ENCODE peak calls at places on chromosomes 13 and 19, in eight cellular contexts. One of them, this sample, is unnamed.

GRCh38 chr19:3252650-3253049 is 28.2 kb downstream of the CELF5 start:
- DNase-seq in iris pigment epithelial cell: no peak
- DNase-seq in naive thymus-derived CD8-positive, alpha-beta T cell: no peak
- DNase-seq in AG09319: no peak
- DNase-seq in kidney tubule cell: no peak
- DNase-seq in activated effector memory CD4-positive, alpha-beta T cell treated with anti-CD3 and anti-CD28 coated beads, Interleukin-2, amount 50 U/mL, for 16 hours: no peak
- DNase-seq in upper lobe of left lung: no peak
- DNase-seq in stimulated activated CD4-positive, alpha-beta T cell treated with anti-CD3 and anti-CD28 coated beads, TNF-alpha, amount 100 ng/mL, for 1 hour: no peak
- DNase-seq in this sample: no peak

GRCh38 chr19:54190942-54191670 is at the start of gene TSEN34:
- DNase-seq in iris pigment epithelial cell: peak
- DNase-seq in naive thymus-derived CD8-positive, alpha-beta T cell: peak
- DNase-seq in AG09319: peak
- DNase-seq in kidney tubule cell: peak
- DNase-seq in activated effector memory CD4-positive, alpha-beta T cell treated with anti-CD3 and anti-CD28 coated beads, Interleukin-2, amount 50 U/mL, for 16 hours: peak
- DNase-seq in upper lobe of left lung: peak
- DNase-seq in stimulated activated CD4-positive, alpha-beta T cell treated with anti-CD3 and anti-CD28 coated beads, TNF-alpha, amount 100 ng/mL, for 1 hour: peak
- DNase-seq in this sample: no peak

GRCh38 chr19:20078696-20079095 is 896 bp downstream of the ZNF90 start:
- DNase-seq in iris pigment epithelial cell: peak
- DNase-seq in naive thymus-derived CD8-positive, alpha-beta T cell: no peak
- DNase-seq in AG09319: no peak
- DNase-seq in kidney tubule cell: peak
- DNase-seq in activated effector memory CD4-positive, alpha-beta T cell treated with anti-CD3 and anti-CD28 coated beads, Interleukin-2, amount 50 U/mL, for 16 hours: peak
- DNase-seq in upper lobe of left lung: peak
- DNase-seq in stimulated activated CD4-positive, alpha-beta T cell treated with anti-CD3 and anti-CD28 coated beads, TNF-alpha, amount 100 ng/mL, for 1 hour: no peak
- DNase-seq in this sample: no peak

GRCh38 chr13:113729329-113730019 is 29.6 kb upstream of the TMEM255B start:
- DNase-seq in iris pigment epithelial cell: no peak
- DNase-seq in naive thymus-derived CD8-positive, alpha-beta T cell: no peak
- DNase-seq in AG09319: no peak
- DNase-seq in kidney tubule cell: peak
- DNase-seq in activated effector memory CD4-positive, alpha-beta T cell treated with anti-CD3 and anti-CD28 coated beads, Interleukin-2, amount 50 U/mL, for 16 hours: no peak
- DNase-seq in upper lobe of left lung: no peak
- DNase-seq in stimulated activated CD4-positive, alpha-beta T cell treated with anti-CD3 and anti-CD28 coated beads, TNF-alpha, amount 100 ng/mL, for 1 hour: no peak
- DNase-seq in this sample: no peak

GRCh38 chr13:50812242-50812641 is 31.2 kb downstream of the DLEU7 start:
- DNase-seq in iris pigment epithelial cell: no peak
- DNase-seq in naive thymus-derived CD8-positive, alpha-beta T cell: no peak
- DNase-seq in AG09319: no peak
- DNase-seq in kidney tubule cell: no peak
- DNase-seq in activated effector memory CD4-positive, alpha-beta T cell treated with anti-CD3 and anti-CD28 coated beads, Interleukin-2, amount 50 U/mL, for 16 hours: no peak
- DNase-seq in upper lobe of left lung: no peak
- DNase-seq in stimulated activated CD4-positive, alpha-beta T cell treated with anti-CD3 and anti-CD28 coated beads, TNF-alpha, amount 100 ng/mL, for 1 hour: no peak
- DNase-seq in this sample: no peak

GRCh38 chr19:11423804-11424318 is 4.7 kb upstream of the RGL3 start:
- DNase-seq in iris pigment epithelial cell: no peak
- DNase-seq in naive thymus-derived CD8-positive, alpha-beta T cell: no peak
- DNase-seq in AG09319: no peak
- DNase-seq in kidney tubule cell: no peak
- DNase-seq in activated effector memory CD4-positive, alpha-beta T cell treated with anti-CD3 and anti-CD28 coated beads, Interleukin-2, amount 50 U/mL, for 16 hours: no peak
- DNase-seq in upper lobe of left lung: no peak
- DNase-seq in stimulated activated CD4-positive, alpha-beta T cell treated with anti-CD3 and anti-CD28 coated beads, TNF-alpha, amount 100 ng/mL, for 1 hour: no peak
- DNase-seq in this sample: no peak

GRCh38 chr13:72489751-72490150 is 237.7 kb downstream of the MZT1 start:
- DNase-seq in iris pigment epithelial cell: no peak
- DNase-seq in naive thymus-derived CD8-positive, alpha-beta T cell: no peak
- DNase-seq in AG09319: no peak
- DNase-seq in kidney tubule cell: no peak
- DNase-seq in activated effector memory CD4-positive, alpha-beta T cell treated with anti-CD3 and anti-CD28 coated beads, Interleukin-2, amount 50 U/mL, for 16 hours: no peak
- DNase-seq in upper lobe of left lung: no peak
- DNase-seq in stimulated activated CD4-positive, alpha-beta T cell treated with anti-CD3 and anti-CD28 coated beads, TNF-alpha, amount 100 ng/mL, for 1 hour: no peak
- DNase-seq in this sample: no peak

GRCh38 chr13:27599845-27600553 is 20.3 kb downstream of the LNX2 start:
- DNase-seq in iris pigment epithelial cell: peak
- DNase-seq in naive thymus-derived CD8-positive, alpha-beta T cell: no peak
- DNase-seq in AG09319: no peak
- DNase-seq in kidney tubule cell: peak
- DNase-seq in activated effector memory CD4-positive, alpha-beta T cell treated with anti-CD3 and anti-CD28 coated beads, Interleukin-2, amount 50 U/mL, for 16 hours: no peak
- DNase-seq in upper lobe of left lung: no peak
- DNase-seq in stimulated activated CD4-positive, alpha-beta T cell treated with anti-CD3 and anti-CD28 coated beads, TNF-alpha, amount 100 ng/mL, for 1 hour: no peak
- DNase-seq in this sample: no peak

GRCh38 chr13:77022341-77022740 is 4.6 kb downstream of the FBXL3 start:
- DNase-seq in iris pigment epithelial cell: peak
- DNase-seq in naive thymus-derived CD8-positive, alpha-beta T cell: no peak
- DNase-seq in AG09319: no peak
- DNase-seq in kidney tubule cell: peak
- DNase-seq in activated effector memory CD4-positive, alpha-beta T cell treated with anti-CD3 and anti-CD28 coated beads, Interleukin-2, amount 50 U/mL, for 16 hours: no peak
- DNase-seq in upper lobe of left lung: no peak
- DNase-seq in stimulated activated CD4-positive, alpha-beta T cell treated with anti-CD3 and anti-CD28 coated beads, TNF-alpha, amount 100 ng/mL, for 1 hour: no peak
- DNase-seq in this sample: no peak

GRCh38 chr13:73275163-73275562 is 216.4 kb downstream of the KLF5 start:
- DNase-seq in iris pigment epithelial cell: no peak
- DNase-seq in naive thymus-derived CD8-positive, alpha-beta T cell: no peak
- DNase-seq in AG09319: no peak
- DNase-seq in kidney tubule cell: peak
- DNase-seq in activated effector memory CD4-positive, alpha-beta T cell treated with anti-CD3 and anti-CD28 coated beads, Interleukin-2, amount 50 U/mL, for 16 hours: no peak
- DNase-seq in upper lobe of left lung: no peak
- DNase-seq in stimulated activated CD4-positive, alpha-beta T cell treated with anti-CD3 and anti-CD28 coated beads, TNF-alpha, amount 100 ng/mL, for 1 hour: no peak
- DNase-seq in this sample: no peak

GRCh38 chr19:38032151-38032550 is 125.1 kb downstream of the SIPA1L3 start:
- DNase-seq in iris pigment epithelial cell: no peak
- DNase-seq in naive thymus-derived CD8-positive, alpha-beta T cell: no peak
- DNase-seq in AG09319: no peak
- DNase-seq in kidney tubule cell: peak
- DNase-seq in activated effector memory CD4-positive, alpha-beta T cell treated with anti-CD3 and anti-CD28 coated beads, Interleukin-2, amount 50 U/mL, for 16 hours: no peak
- DNase-seq in upper lobe of left lung: no peak
- DNase-seq in stimulated activated CD4-positive, alpha-beta T cell treated with anti-CD3 and anti-CD28 coated beads, TNF-alpha, amount 100 ng/mL, for 1 hour: no peak
- DNase-seq in this sample: no peak

GRCh38 chr19:17048885-17049453 is 22.4 kb upstream of the CPAMD8 start:
- DNase-seq in iris pigment epithelial cell: no peak
- DNase-seq in naive thymus-derived CD8-positive, alpha-beta T cell: no peak
- DNase-seq in AG09319: no peak
- DNase-seq in kidney tubule cell: no peak
- DNase-seq in activated effector memory CD4-positive, alpha-beta T cell treated with anti-CD3 and anti-CD28 coated beads, Interleukin-2, amount 50 U/mL, for 16 hours: no peak
- DNase-seq in upper lobe of left lung: no peak
- DNase-seq in stimulated activated CD4-positive, alpha-beta T cell treated with anti-CD3 and anti-CD28 coated beads, TNF-alpha, amount 100 ng/mL, for 1 hour: no peak
- DNase-seq in this sample: no peak

GRCh38 chr19:3655402-3656072 is 28.9 kb upstream of the CACTIN start:
- DNase-seq in iris pigment epithelial cell: peak
- DNase-seq in naive thymus-derived CD8-positive, alpha-beta T cell: no peak
- DNase-seq in AG09319: peak
- DNase-seq in kidney tubule cell: no peak
- DNase-seq in activated effector memory CD4-positive, alpha-beta T cell treated with anti-CD3 and anti-CD28 coated beads, Interleukin-2, amount 50 U/mL, for 16 hours: no peak
- DNase-seq in upper lobe of left lung: peak
- DNase-seq in stimulated activated CD4-positive, alpha-beta T cell treated with anti-CD3 and anti-CD28 coated beads, TNF-alpha, amount 100 ng/mL, for 1 hour: no peak
- DNase-seq in this sample: no peak

GRCh38 chr13:111516712-111517640 is 196.5 kb downstream of the TEX29 start:
- DNase-seq in iris pigment epithelial cell: no peak
- DNase-seq in naive thymus-derived CD8-positive, alpha-beta T cell: no peak
- DNase-seq in AG09319: no peak
- DNase-seq in kidney tubule cell: no peak
- DNase-seq in activated effector memory CD4-positive, alpha-beta T cell treated with anti-CD3 and anti-CD28 coated beads, Interleukin-2, amount 50 U/mL, for 16 hours: no peak
- DNase-seq in upper lobe of left lung: peak
- DNase-seq in stimulated activated CD4-positive, alpha-beta T cell treated with anti-CD3 and anti-CD28 coated beads, TNF-alpha, amount 100 ng/mL, for 1 hour: no peak
- DNase-seq in this sample: no peak

GRCh38 chr13:39253774-39254173 is 215.5 kb downstream of the NHLRC3 start:
- DNase-seq in iris pigment epithelial cell: peak
- DNase-seq in naive thymus-derived CD8-positive, alpha-beta T cell: no peak
- DNase-seq in AG09319: no peak
- DNase-seq in kidney tubule cell: no peak
- DNase-seq in activated effector memory CD4-positive, alpha-beta T cell treated with anti-CD3 and anti-CD28 coated beads, Interleukin-2, amount 50 U/mL, for 16 hours: no peak
- DNase-seq in upper lobe of left lung: no peak
- DNase-seq in stimulated activated CD4-positive, alpha-beta T cell treated with anti-CD3 and anti-CD28 coated beads, TNF-alpha, amount 100 ng/mL, for 1 hour: no peak
- DNase-seq in this sample: no peak

GRCh38 chr13:25232937-25233515 is 54.3 kb downstream of the MTMR6 start:
- DNase-seq in iris pigment epithelial cell: peak
- DNase-seq in naive thymus-derived CD8-positive, alpha-beta T cell: no peak
- DNase-seq in AG09319: no peak
- DNase-seq in kidney tubule cell: peak
- DNase-seq in activated effector memory CD4-positive, alpha-beta T cell treated with anti-CD3 and anti-CD28 coated beads, Interleukin-2, amount 50 U/mL, for 16 hours: no peak
- DNase-seq in upper lobe of left lung: no peak
- DNase-seq in stimulated activated CD4-positive, alpha-beta T cell treated with anti-CD3 and anti-CD28 coated beads, TNF-alpha, amount 100 ng/mL, for 1 hour: no peak
- DNase-seq in this sample: no peak

GRCh38 chr13:44393391-44393790 is 19.8 kb downstream of the SERP2 start:
- DNase-seq in iris pigment epithelial cell: peak
- DNase-seq in naive thymus-derived CD8-positive, alpha-beta T cell: no peak
- DNase-seq in AG09319: no peak
- DNase-seq in kidney tubule cell: peak
- DNase-seq in activated effector memory CD4-positive, alpha-beta T cell treated with anti-CD3 and anti-CD28 coated beads, Interleukin-2, amount 50 U/mL, for 16 hours: no peak
- DNase-seq in upper lobe of left lung: no peak
- DNase-seq in stimulated activated CD4-positive, alpha-beta T cell treated with anti-CD3 and anti-CD28 coated beads, TNF-alpha, amount 100 ng/mL, for 1 hour: no peak
- DNase-seq in this sample: no peak

GRCh38 chr19:6126335-6126974 is 9.0 kb upstream of the ACSBG2 start:
- DNase-seq in iris pigment epithelial cell: peak
- DNase-seq in naive thymus-derived CD8-positive, alpha-beta T cell: no peak
- DNase-seq in AG09319: no peak
- DNase-seq in kidney tubule cell: peak
- DNase-seq in activated effector memory CD4-positive, alpha-beta T cell treated with anti-CD3 and anti-CD28 coated beads, Interleukin-2, amount 50 U/mL, for 16 hours: no peak
- DNase-seq in upper lobe of left lung: no peak
- DNase-seq in stimulated activated CD4-positive, alpha-beta T cell treated with anti-CD3 and anti-CD28 coated beads, TNF-alpha, amount 100 ng/mL, for 1 hour: no peak
- DNase-seq in this sample: peak

GRCh38 chr13:97853550-97853949 is 99.9 kb upstream of the IPO5 start:
- DNase-seq in iris pigment epithelial cell: peak
- DNase-seq in naive thymus-derived CD8-positive, alpha-beta T cell: no peak
- DNase-seq in AG09319: no peak
- DNase-seq in kidney tubule cell: no peak
- DNase-seq in activated effector memory CD4-positive, alpha-beta T cell treated with anti-CD3 and anti-CD28 coated beads, Interleukin-2, amount 50 U/mL, for 16 hours: no peak
- DNase-seq in upper lobe of left lung: no peak
- DNase-seq in stimulated activated CD4-positive, alpha-beta T cell treated with anti-CD3 and anti-CD28 coated beads, TNF-alpha, amount 100 ng/mL, for 1 hour: no peak
- DNase-seq in this sample: no peak